ENCODE peak calls at places on chromosomes 6 and 20, in four cellular contexts. I is substantia nigra, L is Daoy, P is GM13976. V is an unnamed sample.

GRCh38 chr6:15628499-15629131 is 34.2 kb downstream of the DTNBP1 start:
- DNase-seq in I (no peak), L (peak; percentile 80), P (no peak), V (no peak)

GRCh38 chr6:28218312-28219248 is 6.5 kb upstream of the ZSCAN9 start:
- DNase-seq in I (peak; percentile 63), L (peak; percentile 92), P (peak; percentile 88), V (peak; percentile 83)

GRCh38 chr6:118544105-118544504 is 4.0 kb upstream of the PLN start:
- DNase-seq in I (no peak), L (no peak), P (no peak), V (no peak)

GRCh38 chr20:19407731-19408130 is 195.3 kb downstream of the SLC24A3 start:
- DNase-seq in I (no peak), L (no peak), P (no peak), V (no peak)

GRCh38 chr6:108167449-108167903 is 1.7 kb downstream of the NR2E1 start:
- DNase-seq in I (no peak), L (no peak), P (peak; percentile 39), V (no peak)

GRCh38 chr20:38453941-38454340 is 18.7 kb upstream of the RALGAPB start:
- DNase-seq in I (no peak), L (no peak), P (peak; percentile 44), V (peak; percentile 70)

GRCh38 chr6:113858067-113858604 is 991 bp downstream of the MARCKS start:
- DNase-seq in I (peak; percentile 31), L (peak; percentile 52), P (peak; percentile 41), V (peak; percentile 76)

GRCh38 chr6:117947234-117947633 is 40.2 kb downstream of the SLC35F1 start:
- DNase-seq in I (no peak), L (peak; percentile 8), P (no peak), V (no peak)

GRCh38 chr6:70299456-70299855 is 3.4 kb downstream of the COL9A1 start:
- DNase-seq in I (no peak), L (peak; percentile 10), P (no peak), V (peak; percentile 16)

GRCh38 chr20:53621482-53622246 is 28.0 kb upstream of the ZNF217 start:
- DNase-seq in I (no peak), L (peak; percentile 78), P (no peak), V (peak; percentile 61)

GRCh38 chr6:63058601-63059000 is 152.7 kb upstream of the FKBP1C start:
- DNase-seq in I (no peak), L (no peak), P (no peak), V (no peak)

GRCh38 chr6:112014483-112014882 is 39.4 kb upstream of the CCN6 start:
- DNase-seq in I (no peak), L (peak; percentile 14), P (no peak), V (no peak)

GRCh38 chr20:51540585-51540984 is 1.9 kb downstream of the NFATC2 start:
- DNase-seq in I (no peak), L (no peak), P (no peak), V (no peak)

GRCh38 chr20:31844737-31845299 is 586 bp downstream of the FOXS1 start:
- DNase-seq in I (no peak), L (no peak), P (no peak), V (no peak)

GRCh38 chr6:125863023-125863422 is 72.3 kb downstream of the NCOA7 start:
- DNase-seq in I (no peak), L (no peak), P (no peak), V (no peak)

GRCh38 chr20:25733903-25734302 is 37.2 kb upstream of the ZNF337 start:
- DNase-seq in I (no peak), L (no peak), P (no peak), V (no peak)

GRCh38 chr6:156543431-156543830 is 233.7 kb upstream of the ARID1B start:
- DNase-seq in I (no peak), L (peak; percentile 27), P (no peak), V (no peak)

GRCh38 chr20:51371720-51372119 is 170.8 kb downstream of the NFATC2 start:
- DNase-seq in I (no peak), L (no peak), P (no peak), V (no peak)

GRCh38 chr6:87198496-87198895 is 43.1 kb downstream of the ZNF292 start:
- DNase-seq in I (no peak), L (no peak), P (no peak), V (no peak)

GRCh38 chr6:7468382-7469081 is 72.9 kb upstream of the DSP start:
- DNase-seq in I (no peak), L (peak; percentile 94), P (no peak), V (no peak)

GRCh38 chr6:133337312-133337711 is 96.2 kb downstream of the EYA4 start:
- DNase-seq in I (no peak), L (no peak), P (no peak), V (no peak)

GRCh38 chr20:33275871-33276270 is 7.1 kb upstream of the BPIFB1 start:
- DNase-seq in I (no peak), L (no peak), P (no peak), V (no peak)

V was measured in GM12865.